ENCODE peak calls at places on chromosome 22, in six cellular contexts. One of them, this sample, is unnamed.

GRCh38 chr22:48322907-48323306 is 1504.8 kb downstream of the BRD1 start:
- DNase-seq in heart right ventricle: no peak
- DNase-seq in cardiac muscle cell: no peak
- DNase-seq in cardiac fibroblast: no peak
- DNase-seq in right lobe of liver: no peak
- DNase-seq in right atrium auricular region: no peak
- DNase-seq in this sample: no peak

GRCh38 chr22:46581580-46582244 is 38.5 kb upstream of the GRAMD4 start:
- DNase-seq in heart right ventricle: no peak
- DNase-seq in cardiac muscle cell: no peak
- DNase-seq in cardiac fibroblast: no peak
- DNase-seq in right lobe of liver: peak; percentile 52
- DNase-seq in right atrium auricular region: no peak
- DNase-seq in this sample: peak; percentile 44

GRCh38 chr22:38315801-38316339 is 1.4 kb downstream of the CSNK1E start:
- DNase-seq in heart right ventricle: no peak
- DNase-seq in cardiac muscle cell: peak; percentile 26
- DNase-seq in cardiac fibroblast: peak; percentile 34
- DNase-seq in right lobe of liver: no peak
- DNase-seq in right atrium auricular region: no peak
- DNase-seq in this sample: no peak

GRCh38 chr22:28023036-28023435 is 104.0 kb upstream of the PITPNB start:
- DNase-seq in heart right ventricle: peak; percentile 1
- DNase-seq in cardiac muscle cell: no peak
- DNase-seq in cardiac fibroblast: no peak
- DNase-seq in right lobe of liver: no peak
- DNase-seq in right atrium auricular region: peak; percentile 43
- DNase-seq in this sample: no peak

GRCh38 chr22:23415490-23415851 is 164.6 kb downstream of the IGLL1 start:
- DNase-seq in heart right ventricle: no peak
- DNase-seq in cardiac muscle cell: no peak
- DNase-seq in cardiac fibroblast: no peak
- DNase-seq in right lobe of liver: no peak
- DNase-seq in right atrium auricular region: no peak
- DNase-seq in this sample: no peak

GRCh38 chr22:36475341-36475740 is 6.1 kb downstream of the TXN2 start:
- DNase-seq in heart right ventricle: no peak
- DNase-seq in cardiac muscle cell: no peak
- DNase-seq in cardiac fibroblast: no peak
- DNase-seq in right lobe of liver: no peak
- DNase-seq in right atrium auricular region: no peak
- DNase-seq in this sample: no peak

GRCh38 chr22:45008853-45009751 is 703 bp downstream of the PHF21B start:
- DNase-seq in heart right ventricle: no peak
- DNase-seq in cardiac muscle cell: peak; percentile 21
- DNase-seq in cardiac fibroblast: peak; percentile 8
- DNase-seq in right lobe of liver: no peak
- DNase-seq in right atrium auricular region: no peak
- DNase-seq in this sample: peak; percentile 9

GRCh38 chr22:33922268-33922667 is 2.0 kb upstream of the LARGE1 start:
- DNase-seq in heart right ventricle: peak; percentile 21
- DNase-seq in cardiac muscle cell: peak; percentile 40
- DNase-seq in cardiac fibroblast: peak; percentile 39
- DNase-seq in right lobe of liver: peak; percentile 59
- DNase-seq in right atrium auricular region: peak; percentile 67
- DNase-seq in this sample: no peak

GRCh38 chr22:36729321-36729720 is 25.8 kb upstream of the CACNG2 start:
- DNase-seq in heart right ventricle: no peak
- DNase-seq in cardiac muscle cell: no peak
- DNase-seq in cardiac fibroblast: no peak
- DNase-seq in right lobe of liver: no peak
- DNase-seq in right atrium auricular region: no peak
- DNase-seq in this sample: no peak

GRCh38 chr22:36467946-36468345 is 13.5 kb downstream of the TXN2 start:
- DNase-seq in heart right ventricle: no peak
- DNase-seq in cardiac muscle cell: peak; percentile 96
- DNase-seq in cardiac fibroblast: peak; percentile 92
- DNase-seq in right lobe of liver: no peak
- DNase-seq in right atrium auricular region: no peak
- DNase-seq in this sample: peak; percentile 65

GRCh38 chr22:27692243-27692642 is 109.3 kb downstream of the MN1 start:
- DNase-seq in heart right ventricle: no peak
- DNase-seq in cardiac muscle cell: no peak
- DNase-seq in cardiac fibroblast: no peak
- DNase-seq in right lobe of liver: no peak
- DNase-seq in right atrium auricular region: no peak
- DNase-seq in this sample: no peak

GRCh38 chr22:27780161-27780575 is 21.4 kb downstream of the MN1 start:
- DNase-seq in heart right ventricle: no peak
- DNase-seq in cardiac muscle cell: peak; percentile 76
- DNase-seq in cardiac fibroblast: peak; percentile 87
- DNase-seq in right lobe of liver: no peak
- DNase-seq in right atrium auricular region: peak; percentile 82
- DNase-seq in this sample: no peak

DNA sequence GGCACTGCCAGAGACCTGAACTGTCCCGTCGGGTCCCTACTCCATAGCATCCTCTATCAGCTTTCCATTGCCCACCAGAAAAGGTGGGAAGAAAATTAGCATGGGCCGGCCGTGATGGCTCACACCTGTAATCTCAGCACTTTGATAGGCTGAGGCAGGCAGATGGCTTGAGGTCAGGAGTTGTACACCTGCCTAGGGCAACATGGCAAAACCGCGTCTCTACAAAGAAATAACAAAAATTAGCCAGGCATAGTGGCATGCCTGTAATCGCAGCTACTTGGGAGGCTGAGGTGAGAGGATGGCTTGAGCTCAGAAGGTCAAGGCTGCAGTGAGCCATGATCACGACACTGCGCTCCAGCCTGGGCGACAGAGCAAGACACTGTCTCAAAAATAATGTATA is 3.5 kb downstream of the SLC25A18 start:
- DNase-seq in heart right ventricle: no peak
- DNase-seq in cardiac muscle cell: no peak
- DNase-seq in cardiac fibroblast: no peak
- DNase-seq in right lobe of liver: no peak
- DNase-seq in right atrium auricular region: no peak
- DNase-seq in this sample: no peak
- H3K4me3 ChIP-seq in heart right ventricle: no peak overlapping the region
- H3K4me3 ChIP-seq in cardiac muscle cell: no peak overlapping the region
- H3K4me3 ChIP-seq in cardiac fibroblast: no peak overlapping the region
- H3K4me3 ChIP-seq in right lobe of liver: no peak overlapping the region
- H3K4me3 ChIP-seq in right atrium auricular region: no peak overlapping the region
- H3K4me3 ChIP-seq in this sample: no peak overlapping the region

GRCh38 chr22:29480262-29480511 is 169 bp downstream of the NEFH start:
- DNase-seq in heart right ventricle: no peak
- DNase-seq in cardiac muscle cell: no peak
- DNase-seq in cardiac fibroblast: no peak
- DNase-seq in right lobe of liver: no peak
- DNase-seq in right atrium auricular region: no peak
- DNase-seq in this sample: no peak
- H3K4me3 ChIP-seq in heart right ventricle: no peak overlapping the region
- H3K4me3 ChIP-seq in cardiac muscle cell: peak overlapping the region; percentile 12
- H3K4me3 ChIP-seq in cardiac fibroblast: no peak overlapping the region
- H3K4me3 ChIP-seq in right lobe of liver: no peak overlapping the region
- H3K4me3 ChIP-seq in right atrium auricular region: peak overlapping the region; percentile 37
- H3K4me3 ChIP-seq in this sample: no peak overlapping the region

DNA sequence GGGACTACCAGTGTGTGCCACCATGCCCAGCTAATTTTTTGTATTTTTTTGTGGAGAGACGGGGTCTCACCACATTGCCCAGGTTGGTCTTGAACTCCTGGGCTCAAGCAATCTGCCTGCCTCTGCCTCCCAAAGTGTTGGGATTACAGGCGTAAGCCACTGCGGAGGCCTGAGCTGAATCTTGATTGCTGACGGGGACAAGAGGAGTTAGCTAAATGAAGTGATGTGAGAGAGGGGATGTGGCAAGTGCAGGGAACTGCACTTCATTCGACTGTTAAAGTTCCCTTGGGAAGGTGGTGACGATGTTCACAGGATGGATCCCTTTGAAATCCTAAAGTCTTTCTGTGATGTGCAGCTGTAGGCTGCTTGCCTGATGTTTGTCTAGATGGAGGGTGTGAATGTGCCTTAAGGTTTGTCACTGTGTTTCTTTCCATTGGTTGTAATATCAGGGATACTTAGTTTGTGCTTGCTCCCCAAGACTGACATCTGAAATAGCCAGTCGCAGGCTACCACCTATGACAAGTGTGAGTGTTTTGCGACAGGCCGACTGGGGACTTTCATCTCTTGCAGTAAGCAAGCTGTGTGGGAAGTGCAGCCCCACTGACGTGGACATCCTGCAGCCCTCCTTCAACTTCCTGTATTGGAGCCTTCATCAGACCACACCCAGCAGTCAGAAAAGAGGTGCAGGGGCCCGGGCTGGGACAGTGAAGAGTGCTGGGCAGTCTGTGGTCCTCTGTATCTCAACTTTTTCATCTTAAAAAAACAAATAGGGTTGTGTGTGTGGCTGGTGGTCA is 19.6 kb upstream of the CCDC134 start:
- DNase-seq in heart right ventricle: peak; percentile 61
- DNase-seq in cardiac muscle cell: peak; percentile 68
- DNase-seq in cardiac fibroblast: peak; percentile 79
- DNase-seq in right lobe of liver: peak; percentile 62
- DNase-seq in right atrium auricular region: peak; percentile 69
- DNase-seq in this sample: peak; percentile 80
- H3K4me3 ChIP-seq in heart right ventricle: no peak overlapping the region
- H3K4me3 ChIP-seq in cardiac muscle cell: no peak overlapping the region
- H3K4me3 ChIP-seq in cardiac fibroblast: no peak overlapping the region
- H3K4me3 ChIP-seq in right lobe of liver: no peak overlapping the region
- H3K4me3 ChIP-seq in right atrium auricular region: no peak overlapping the region
- H3K4me3 ChIP-seq in this sample: peak overlapping the region; percentile 9

GRCh38 chr22:39503590-39503989 is 1.5 kb downstream of the MIEF1 start:
- DNase-seq in heart right ventricle: no peak
- DNase-seq in cardiac muscle cell: no peak
- DNase-seq in cardiac fibroblast: no peak
- DNase-seq in right lobe of liver: no peak
- DNase-seq in right atrium auricular region: no peak
- DNase-seq in this sample: no peak
- H3K4me3 ChIP-seq in heart right ventricle: peak overlapping the region; percentile 86
- H3K4me3 ChIP-seq in cardiac muscle cell: peak overlapping the region; percentile 64
- H3K4me3 ChIP-seq in cardiac fibroblast: peak overlapping the region; percentile 85
- H3K4me3 ChIP-seq in right lobe of liver: peak overlapping the region; percentile 98
- H3K4me3 ChIP-seq in right atrium auricular region: peak overlapping the region; percentile 95
- H3K4me3 ChIP-seq in this sample: peak overlapping the region; percentile 95

DNA sequence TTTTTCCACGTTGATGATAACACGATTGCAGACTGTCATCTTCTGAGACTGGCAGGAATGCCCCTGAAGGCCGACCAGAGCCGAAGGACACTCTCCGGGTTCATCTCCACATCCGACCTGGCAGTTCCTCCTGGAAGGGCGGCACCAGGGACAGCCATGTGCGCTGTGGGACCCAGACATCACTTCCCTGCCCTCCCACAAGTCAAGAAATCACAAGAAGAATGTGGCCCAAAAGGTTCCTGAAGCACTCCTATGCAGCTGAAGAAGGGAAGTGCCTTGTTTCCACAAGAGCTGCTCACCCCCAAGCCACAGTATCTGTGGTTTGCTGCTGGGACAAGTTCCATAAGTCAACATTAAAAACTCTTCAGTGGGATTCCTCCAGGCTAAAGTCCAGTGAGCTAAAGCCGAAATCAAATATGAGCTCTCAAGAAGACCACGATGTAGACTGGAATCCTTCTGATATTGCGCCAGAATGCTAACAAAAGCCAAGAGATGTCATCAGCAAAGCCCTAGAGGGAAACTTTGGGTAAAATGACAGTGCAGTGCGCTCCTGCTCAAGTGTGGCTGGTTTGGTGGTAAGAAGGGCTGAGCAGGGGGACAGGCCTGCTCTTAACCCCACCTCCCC is 21.2 kb downstream of the PACSIN2 start:
- DNase-seq in heart right ventricle: no peak
- DNase-seq in cardiac muscle cell: peak; percentile 74
- DNase-seq in cardiac fibroblast: peak; percentile 60
- DNase-seq in right lobe of liver: no peak
- DNase-seq in right atrium auricular region: no peak
- DNase-seq in this sample: no peak
- H3K4me3 ChIP-seq in heart right ventricle: no peak overlapping the region
- H3K4me3 ChIP-seq in cardiac muscle cell: no peak overlapping the region
- H3K4me3 ChIP-seq in cardiac fibroblast: no peak overlapping the region
- H3K4me3 ChIP-seq in right lobe of liver: no peak overlapping the region
- H3K4me3 ChIP-seq in right atrium auricular region: no peak overlapping the region
- H3K4me3 ChIP-seq in this sample: no peak overlapping the region

GRCh38 chr22:20244250-20244648 is 23.9 kb downstream of the RTN4R start:
- DNase-seq in heart right ventricle: no peak
- DNase-seq in cardiac muscle cell: no peak
- DNase-seq in cardiac fibroblast: no peak
- DNase-seq in right lobe of liver: no peak
- DNase-seq in right atrium auricular region: no peak
- DNase-seq in this sample: no peak

GRCh38 chr22:20244744-20245576 is 23.2 kb downstream of the RTN4R start:
- DNase-seq in heart right ventricle: no peak
- DNase-seq in cardiac muscle cell: no peak
- DNase-seq in cardiac fibroblast: no peak
- DNase-seq in right lobe of liver: no peak
- DNase-seq in right atrium auricular region: no peak
- DNase-seq in this sample: peak; percentile 87

GRCh38 chr22:20247010-20247505 is 21.1 kb downstream of the RTN4R start:
- DNase-seq in heart right ventricle: no peak
- DNase-seq in cardiac muscle cell: no peak
- DNase-seq in cardiac fibroblast: peak; percentile 39
- DNase-seq in right lobe of liver: peak; percentile 73
- DNase-seq in right atrium auricular region: no peak
- DNase-seq in this sample: no peak

GRCh38 chr22:20246368-20247009 is 21.6 kb downstream of the RTN4R start:
- DNase-seq in heart right ventricle: no peak
- DNase-seq in cardiac muscle cell: no peak
- DNase-seq in cardiac fibroblast: no peak
- DNase-seq in right lobe of liver: peak; percentile 70
- DNase-seq in right atrium auricular region: no peak
- DNase-seq in this sample: no peak

GRCh38 chr22:20245577-20246367 is 22.3 kb downstream of the RTN4R start:
- DNase-seq in heart right ventricle: no peak
- DNase-seq in cardiac muscle cell: no peak
- DNase-seq in cardiac fibroblast: no peak
- DNase-seq in right lobe of liver: peak; percentile 89
- DNase-seq in right atrium auricular region: no peak
- DNase-seq in this sample: no peak
- H3K4me3 ChIP-seq in heart right ventricle: no peak overlapping the region
- H3K4me3 ChIP-seq in cardiac muscle cell: no peak overlapping the region
- H3K4me3 ChIP-seq in cardiac fibroblast: no peak overlapping the region
- H3K4me3 ChIP-seq in right lobe of liver: no peak overlapping the region
- H3K4me3 ChIP-seq in right atrium auricular region: no peak overlapping the region
- H3K4me3 ChIP-seq in this sample: peak overlapping the region; percentile 5

GRCh38 chr22:24437820-24438328 is 10.5 kb downstream of the ADORA2A start:
- DNase-seq in heart right ventricle: no peak
- DNase-seq in cardiac muscle cell: no peak
- DNase-seq in cardiac fibroblast: no peak
- DNase-seq in right lobe of liver: no peak
- DNase-seq in right atrium auricular region: no peak
- DNase-seq in this sample: peak; percentile 94

GRCh38 chr22:24441406-24442351 is 14.3 kb downstream of the ADORA2A start:
- DNase-seq in heart right ventricle: no peak
- DNase-seq in cardiac muscle cell: no peak
- DNase-seq in cardiac fibroblast: no peak
- DNase-seq in right lobe of liver: no peak
- DNase-seq in right atrium auricular region: no peak
- DNase-seq in this sample: no peak

GRCh38 chr22:24442352-24442744 is 14.9 kb downstream of the ADORA2A start:
- DNase-seq in heart right ventricle: no peak
- DNase-seq in cardiac muscle cell: no peak
- DNase-seq in cardiac fibroblast: no peak
- DNase-seq in right lobe of liver: no peak
- DNase-seq in right atrium auricular region: no peak
- DNase-seq in this sample: no peak

GRCh38 chr22:24440718-24441405 is 13.5 kb downstream of the ADORA2A start:
- DNase-seq in heart right ventricle: no peak
- DNase-seq in cardiac muscle cell: no peak
- DNase-seq in cardiac fibroblast: no peak
- DNase-seq in right lobe of liver: no peak
- DNase-seq in right atrium auricular region: no peak
- DNase-seq in this sample: no peak

GRCh38 chr22:24440270-24440717 is 12.9 kb downstream of the ADORA2A start:
- DNase-seq in heart right ventricle: no peak
- DNase-seq in cardiac muscle cell: no peak
- DNase-seq in cardiac fibroblast: no peak
- DNase-seq in right lobe of liver: no peak
- DNase-seq in right atrium auricular region: no peak
- DNase-seq in this sample: peak; percentile 50
- H3K4me3 ChIP-seq in heart right ventricle: no peak overlapping the region
- H3K4me3 ChIP-seq in cardiac muscle cell: no peak overlapping the region
- H3K4me3 ChIP-seq in cardiac fibroblast: no peak overlapping the region
- H3K4me3 ChIP-seq in right lobe of liver: no peak overlapping the region
- H3K4me3 ChIP-seq in right atrium auricular region: no peak overlapping the region
- H3K4me3 ChIP-seq in this sample: no peak overlapping the region

This sample was measured in Jurkat, Clone E6-1.